ENCODE peak calls at places on chromosome 1, in eight cellular contexts. A, S, B, M, P, N, R and O are unnamed samples.

GRCh38 chr1:15188678-15189077 is 35.1 kb downstream of the TMEM51 start:
- DNase-seq in A (no peak), S (peak), B (no peak), M (no peak), P (peak), N (no peak), R (peak), O (no peak)

GRCh38 chr1:39115271-39116110 is 89.0 kb upstream of the MACF1 start:
- DNase-seq in A (no peak), S (peak), B (no peak), M (no peak), P (peak), N (no peak), R (peak), O (no peak)

GRCh38 chr1:50060279-50060678 is 36.5 kb upstream of the AGBL4 start:
- DNase-seq in A (no peak), S (no peak), B (no peak), M (no peak), P (peak), N (no peak), R (peak), O (no peak)

GRCh38 chr1:205069371-205070125 is 14.7 kb downstream of the TMEM81 start:
- DNase-seq in A (no peak), S (no peak), B (no peak), M (no peak), P (no peak), N (no peak), R (no peak), O (no peak)

GRCh38 chr1:3162483-3162882 is 93.5 kb downstream of the PRDM16 start:
- DNase-seq in A (no peak), S (no peak), B (no peak), M (no peak), P (no peak), N (no peak), R (no peak), O (no peak)

GRCh38 chr1:203842559-203842876 is 18.9 kb upstream of the SNRPE start:
- DNase-seq in A (no peak), S (no peak), B (no peak), M (no peak), P (no peak), N (no peak), R (no peak), O (no peak)

GRCh38 chr1:29638281-29638680 is 402.0 kb downstream of the PTPRU start:
- DNase-seq in A (no peak), S (no peak), B (no peak), M (no peak), P (no peak), N (no peak), R (no peak), O (no peak)

GRCh38 chr1:107706181-107706580 is 258.8 kb downstream of the VAV3 start:
- DNase-seq in A (no peak), S (no peak), B (no peak), M (no peak), P (no peak), N (no peak), R (no peak), O (no peak)

GRCh38 chr1:173202430-173203145 is 4.5 kb downstream of the TNFSF4 start:
- DNase-seq in A (peak), S (peak), B (peak), M (no peak), P (peak), N (no peak), R (peak), O (no peak)

GRCh38 chr1:175824079-175824478 is 80.7 kb upstream of the TNR start:
- DNase-seq in A (peak), S (no peak), B (peak), M (no peak), P (no peak), N (no peak), R (no peak), O (no peak)

GRCh38 chr1:39269349-39269748 is 64.9 kb downstream of the MACF1 start:
- DNase-seq in A (no peak), S (no peak), B (no peak), M (no peak), P (no peak), N (no peak), R (no peak), O (no peak)

GRCh38 chr1:35186239-35186638 is 6.7 kb downstream of the SFPQ start:
- DNase-seq in A (no peak), S (no peak), B (no peak), M (no peak), P (no peak), N (no peak), R (no peak), O (no peak)